ENCODE peak calls at places on chromosomes 2 and 18, in four cellular contexts. D, L, E and O are unnamed samples.

GRCh38 chr18:4352746-4353522 is 102.2 kb downstream of the DLGAP1 start:
- DNase-seq in D (no peak), L (no peak), E (no peak), O (no peak)

GRCh38 chr2:27932396-27932795 is 41.9 kb downstream of the BABAM2 start:
- DNase-seq in D (peak; percentile 66), L (no peak), E (no peak), O (no peak)

GRCh38 chr2:26519396-26519991 is 41.6 kb upstream of the OTOF start:
- DNase-seq in D (no peak), L (no peak), E (peak; percentile 10), O (no peak)

GRCh38 chr2:147182260-147182659 is 662.6 kb upstream of the ACVR2A start:
- DNase-seq in D (no peak), L (no peak), E (no peak), O (peak; percentile 42)

GRCh38 chr2:234823196-234823876 is 128.5 kb upstream of the SH3BP4 start:
- DNase-seq in D (no peak), L (peak; percentile 41), E (no peak), O (no peak)

GRCh38 chr2:28991462-28991861 is 10.4 kb downstream of the TOGARAM2 start:
- DNase-seq in D (no peak), L (no peak), E (peak; percentile 23), O (no peak)

GRCh38 chr2:216298719-216299118 is 73.6 kb downstream of the MARCHF4 start:
- DNase-seq in D (peak; percentile 37), L (no peak), E (no peak), O (no peak)

GRCh38 chr2:74690571-74690970 is 36.5 kb downstream of the SEMA4F start:
- DNase-seq in D (peak; percentile 70), L (peak; percentile 19), E (no peak), O (peak; percentile 60)

GRCh38 chr2:203022751-203023150 is 8.1 kb downstream of the NBEAL1 start:
- DNase-seq in D (no peak), L (no peak), E (no peak), O (no peak)

GRCh38 chr2:238851751-238852150 is 3.9 kb downstream of the TWIST2 start:
- DNase-seq in D (no peak), L (no peak), E (no peak), O (no peak)

GRCh38 chr2:15058015-15058414 is 425.5 kb downstream of the LRATD1 start:
- DNase-seq in D (no peak), L (no peak), E (no peak), O (no peak)

GRCh38 chr2:232410238-232410900 is 3.7 kb downstream of the ALPG start:
- DNase-seq in D (no peak), L (no peak), E (no peak), O (peak; percentile 64)

GRCh38 chr2:168635065-168635577 is 167.3 kb upstream of the NOSTRIN start:
- DNase-seq in D (no peak), L (peak; percentile 55), E (no peak), O (no peak)

GRCh38 chr2:238955648-238956531 is 108.0 kb downstream of the TWIST2 start:
- DNase-seq in D (no peak), L (no peak), E (peak; percentile 15), O (no peak)

GRCh38 chr18:24071779-24072178 is 57.2 kb downstream of the TTC39C start:
- DNase-seq in D (peak; percentile 69), L (no peak), E (no peak), O (no peak)

GRCh38 chr2:80531319-80531718 is 226.8 kb upstream of the LRRTM1 start:
- DNase-seq in D (no peak), L (no peak), E (no peak), O (no peak)

GRCh38 chr18:76955529-76956170 is 133.3 kb downstream of the ZNF236 start:
- DNase-seq in D (no peak), L (no peak), E (no peak), O (no peak)

GRCh38 chr2:215711484-215712034 is 275.7 kb upstream of the FN1 start:
- DNase-seq in D (peak; percentile 48), L (no peak), E (no peak), O (no peak)

GRCh38 chr18:7616661-7617060 is 49.5 kb downstream of the PTPRM start:
- DNase-seq in D (no peak), L (no peak), E (no peak), O (no peak)

GRCh38 chr18:58226476-58226875 is 182.4 kb downstream of the NEDD4L start:
- DNase-seq in D (no peak), L (no peak), E (no peak), O (no peak)

GRCh38 chr2:223488814-223489213 is 113.3 kb downstream of the SCG2 start:
- DNase-seq in D (peak; percentile 7), L (no peak), E (no peak), O (no peak)

GRCh38 chr2:220198911-220199310 is 571.5 kb downstream of the SLC4A3 start:
- DNase-seq in D (peak; percentile 56), L (peak; percentile 38), E (no peak), O (no peak)

GRCh38 chr18:79531926-79532689 is 136.4 kb downstream of the NFATC1 start:
- DNase-seq in D (no peak), L (no peak), E (no peak), O (peak; percentile 39)

GRCh38 chr2:215811409-215812355 is 201.7 kb downstream of the MREG start:
- DNase-seq in D (no peak), L (no peak), E (no peak), O (no peak)

GRCh38 chr2:106106627-106107508 is 87.2 kb downstream of the UXS1 start:
- DNase-seq in D (no peak), L (no peak), E (no peak), O (no peak)

GRCh38 chr2:26491563-26492167 is 13.7 kb upstream of the OTOF start:
- DNase-seq in D (no peak), L (no peak), E (peak; percentile 47), O (no peak)

GRCh38 chr2:137937778-137938177 is 26.5 kb upstream of the HNMT start:
- DNase-seq in D (no peak), L (no peak), E (no peak), O (no peak)

GRCh38 chr2:118269408-118270051 is 181.3 kb downstream of the INSIG2 start:
- DNase-seq in D (peak; percentile 12), L (no peak), E (no peak), O (no peak)

GRCh38 chr2:157404363-157404762 is 39.5 kb downstream of the CYTIP start:
- DNase-seq in D (no peak), L (no peak), E (peak; percentile 78), O (no peak)

GRCh38 chr2:240832816-240833497 is 12.9 kb upstream of the KIF1A start:
- DNase-seq in D (no peak), L (no peak), E (no peak), O (no peak)

GRCh38 chr2:67216881-67217280 is 180.3 kb upstream of the ETAA1 start:
- DNase-seq in D (no peak), L (no peak), E (no peak), O (no peak)

GRCh38 chr2:218631837-218632236 is 24.1 kb downstream of the PLCD4 start:
- DNase-seq in D (no peak), L (no peak), E (no peak), O (no peak)

GRCh38 chr2:102442967-102443828 is 20.2 kb downstream of the IL18RAP start:
- DNase-seq in D (peak; percentile 43), L (peak; percentile 41), E (no peak), O (no peak)

GRCh38 chr2:66446178-66446860 is 11.4 kb downstream of the MEIS1 start:
- DNase-seq in D (no peak), L (no peak), E (no peak), O (peak; percentile 47)

GRCh38 chr2:241612156-241613017 is 24.6 kb downstream of the THAP4 start:
- DNase-seq in D (no peak), L (no peak), E (no peak), O (no peak)

GRCh38 chr2:48249093-48249492 is 280.9 kb upstream of the STON1 start:
- DNase-seq in D (no peak), L (no peak), E (no peak), O (no peak)

GRCh38 chr18:4254840-4255239 is 200.3 kb downstream of the DLGAP1 start:
- DNase-seq in D (no peak), L (no peak), E (no peak), O (no peak)

DNA sequence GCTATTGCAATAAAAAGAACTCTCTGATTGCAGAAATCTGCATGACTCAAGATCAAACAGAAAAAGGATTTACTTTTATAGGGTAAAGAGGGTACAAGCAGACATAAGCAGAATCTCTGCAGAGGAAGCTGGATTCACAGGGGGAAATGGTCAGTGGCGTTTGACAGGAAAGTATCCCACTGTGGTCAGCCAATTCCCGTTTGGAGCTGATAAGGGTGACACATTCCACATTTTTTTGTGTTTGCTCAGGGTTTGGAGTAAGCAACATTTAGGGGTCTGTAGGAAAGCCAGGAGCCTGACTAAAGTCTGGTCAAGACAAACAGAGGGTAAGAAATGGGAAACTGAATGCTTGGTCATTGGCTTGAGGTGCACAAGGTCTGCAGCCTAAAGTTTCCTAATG is 23.9 kb upstream of the SCYGR5 start:
- DNase-seq in D (no peak), L (no peak), E (no peak), O (no peak)
- TF ChIP-seq POLR2A in D (no peak), L (no peak), E (no peak), O (no peak)

GRCh38 chr2:96146151-96146880 is 1.1 kb upstream of the DUSP2 start:
- DNase-seq in D (no peak), L (no peak), E (peak; percentile 95), O (peak; percentile 89)

GRCh38 chr2:96150007-96150406 is 4.8 kb upstream of the DUSP2 start:
- DNase-seq in D (no peak), L (no peak), E (peak; percentile 75), O (no peak)

GRCh38 chr2:96147593-96148201 is 2.5 kb upstream of the DUSP2 start:
- DNase-seq in D (no peak), L (no peak), E (peak; percentile 80), O (peak; percentile 44)

GRCh38 chr2:96146881-96147592 is 1.8 kb upstream of the DUSP2 start:
- DNase-seq in D (no peak), L (no peak), E (peak; percentile 68), O (peak; percentile 48)

GRCh38 chr2:96148410-96149217 is 3.4 kb upstream of the DUSP2 start:
- DNase-seq in D (peak; percentile 78), L (peak; percentile 44), E (peak; percentile 97), O (peak; percentile 97)
- TF ChIP-seq POLR2A in D (no peak), L (no peak), E (no peak), O (peak; percentile 44)

GRCh38 chr2:84697895-84698294 is 181.6 kb downstream of the DNAH6 start:
- DNase-seq in D (peak; percentile 9), L (no peak), E (no peak), O (no peak)

GRCh38 chr2:84701880-84702279 is 179.0 kb downstream of the TRABD2A start:
- DNase-seq in D (no peak), L (no peak), E (no peak), O (no peak)

GRCh38 chr2:84703831-84704230 is 177.1 kb downstream of the TRABD2A start:
- DNase-seq in D (no peak), L (no peak), E (no peak), O (no peak)

GRCh38 chr2:84702941-84703340 is 177.9 kb downstream of the TRABD2A start:
- DNase-seq in D (no peak), L (no peak), E (no peak), O (no peak)

GRCh38 chr2:84700006-84700405 is 180.9 kb downstream of the TRABD2A start:
- DNase-seq in D (no peak), L (no peak), E (no peak), O (no peak)
- TF ChIP-seq POLR2A in D (no peak), L (no peak), E (no peak), O (no peak)

GRCh38 chr2:201735486-201735885 is 37.0 kb upstream of the MPP4 start:
- DNase-seq in D (no peak), L (no peak), E (no peak), O (no peak)
- TF ChIP-seq POLR2A in D (no peak), L (no peak), E (no peak), O (no peak)